ENCODE peak calls at places on chromosomes 11 and 22, in six cellular contexts. R is esophagus squamous epithelium, D is stomach, S is heart left ventricle, F is sigmoid colon, I is left ventricle myocardium inferior. Y is an unnamed sample. For H3K4me1, the result is how much of the 10 kb centered on the place peaks cover.

GRCh38 chr11:68649851-68650555 is 34.3 kb upstream of the GAL start:
- DNase-seq in R (no peak), D (no peak), S (no peak), F (no peak), I (no peak), Y (no peak)

GRCh38 chr11:102191832-102192231 is 81.6 kb downstream of the YAP1 start:
- DNase-seq in R (no peak), D (no peak), S (no peak), F (no peak), I (no peak), Y (no peak)

GRCh38 chr11:112961146-112961668 is at the start of gene NCAM1:
- DNase-seq in R (no peak), D (peak), S (peak), F (peak), I (peak), Y (peak)

GRCh38 chr11:78801161-78801884 is 226.7 kb upstream of the NARS2 start:
- DNase-seq in R (no peak), D (peak), S (peak), F (peak), I (no peak), Y (peak)

GRCh38 chr11:12177739-12178338 is 67.4 kb downstream of the MICAL2 start:
- DNase-seq in R (no peak), D (no peak), S (no peak), F (no peak), I (no peak), Y (no peak)

GRCh38 chr22:19395276-19395675 is 36.3 kb downstream of the HIRA start:
- DNase-seq in R (no peak), D (no peak), S (no peak), F (no peak), I (no peak), Y (no peak)

GRCh38 chr11:95035316-95035715 is 10.3 kb downstream of the KDM4E start:
- DNase-seq in R (no peak), D (no peak), S (no peak), F (no peak), I (no peak), Y (no peak)

GRCh38 chr11:126585388-126586302 is 230.2 kb downstream of the ST3GAL4 start:
- DNase-seq in R (no peak), D (peak), S (peak), F (peak), I (peak), Y (peak)

GRCh38 chr11:30546334-30546733 is 39.8 kb downstream of the MPPED2 start:
- DNase-seq in R (no peak), D (no peak), S (no peak), F (no peak), I (no peak), Y (no peak)

GRCh38 chr11:59207988-59208432 is 4.7 kb downstream of the MPEG1 start:
- DNase-seq in R (no peak), D (peak), S (peak), F (no peak), I (no peak), Y (no peak)

GRCh38 chr22:22161924-22162851 is 82.4 kb upstream of the VPREB1 start:
- DNase-seq in R (no peak), D (no peak), S (no peak), F (no peak), I (no peak), Y (no peak)

DNA sequence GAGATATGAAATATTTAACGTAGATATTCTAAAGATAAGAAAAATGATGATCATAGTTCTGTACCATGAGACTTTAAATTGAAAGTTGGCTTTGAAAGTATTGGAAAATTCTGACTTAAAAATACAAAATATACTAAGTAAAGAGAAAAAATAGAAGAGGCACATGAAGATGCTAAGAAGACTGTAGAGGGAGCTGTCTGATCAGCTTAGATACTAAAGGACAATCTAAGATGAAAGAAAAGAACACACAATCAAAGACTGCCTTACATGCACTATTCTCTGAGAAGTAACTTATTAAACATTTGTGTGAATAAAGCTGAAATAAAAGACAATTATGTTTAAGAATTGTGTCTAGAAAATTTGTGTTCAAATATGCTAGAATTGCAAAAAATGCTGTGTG is 55.1 kb downstream of the RBMXL2 start:
- DNase-seq in R (no peak), D (no peak), S (no peak), F (no peak), I (no peak), Y (no peak)
- TF ChIP-seq CTCF in R (no peak), D (no peak), S (peak), F (no peak), I (peak), Y (no peak)

GRCh38 chr22:48567213-48567975 is 1260.3 kb downstream of the BRD1 start:
- DNase-seq in R (no peak), D (no peak), S (peak), F (no peak), I (no peak), Y (no peak)
- H3K4me3 ChIP-seq in R (no peak), D (peak), S (no peak), F (no peak), I (no peak), Y (no peak)

GRCh38 chr11:1845095-1845429 is 6.3 kb downstream of the TNNI2 start:
- DNase-seq in R (no peak), D (no peak), S (no peak), F (no peak), I (no peak), Y (no peak)

GRCh38 chr11:1843796-1844195 is 5.0 kb downstream of the TNNI2 start:
- DNase-seq in R (no peak), D (no peak), S (no peak), F (no peak), I (no peak), Y (no peak)

GRCh38 chr11:1843098-1843473 is 4.3 kb downstream of the TNNI2 start:
- DNase-seq in R (no peak), D (no peak), S (no peak), F (no peak), I (no peak), Y (no peak)

GRCh38 chr11:1845571-1846452 is 7.0 kb downstream of the TNNI2 start:
- DNase-seq in R (no peak), D (no peak), S (no peak), F (no peak), I (no peak), Y (no peak)

DNA sequence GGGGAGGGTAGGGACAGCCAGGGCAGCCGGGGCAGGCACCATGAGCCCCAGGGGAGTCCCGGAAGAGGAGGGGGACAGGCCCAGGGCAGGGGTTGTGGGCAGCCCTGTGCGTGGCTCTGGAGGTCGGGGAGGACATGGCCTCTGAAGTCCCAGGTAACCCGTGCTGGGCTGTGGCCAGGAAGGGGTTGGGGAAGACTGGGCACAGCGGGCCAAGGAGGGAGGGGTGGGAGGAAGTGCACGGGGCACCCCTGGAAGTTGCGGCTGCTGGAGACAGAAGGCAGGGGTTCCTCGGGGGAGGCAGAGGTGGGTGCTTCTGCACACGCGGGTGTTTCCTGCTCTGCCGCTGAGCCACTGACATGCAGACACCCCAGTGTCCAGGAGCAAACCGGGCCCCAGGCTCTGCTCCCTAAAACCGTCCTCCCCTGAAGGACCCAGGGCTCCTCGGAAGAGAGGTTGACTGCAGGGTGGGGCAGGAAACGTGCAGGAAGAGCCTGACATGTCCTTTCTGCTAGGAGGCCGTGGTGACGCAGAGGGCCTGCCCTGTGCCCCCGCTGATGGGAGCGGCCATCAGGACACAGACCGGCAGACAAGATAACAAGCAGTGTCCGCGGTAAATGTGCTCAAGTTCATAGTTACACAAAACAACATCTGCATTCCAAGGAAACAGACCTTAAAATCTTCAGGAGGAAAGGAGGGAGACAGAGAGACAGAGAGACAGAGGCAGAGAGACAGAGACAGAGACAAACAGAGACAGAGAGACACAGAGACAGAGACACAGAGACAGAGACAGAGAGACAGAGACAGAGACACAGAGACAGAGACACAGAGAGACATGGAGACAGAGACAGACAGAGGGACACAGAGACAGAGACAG is 5.7 kb downstream of the TNNI2 start:
- DNase-seq in R (no peak), D (no peak), S (peak), F (no peak), I (peak), Y (no peak)
- H3K4me1 ChIP-seq in R (under half), D (under half), S (under half), F (under half), I (half or more), Y (under half)

DNA sequence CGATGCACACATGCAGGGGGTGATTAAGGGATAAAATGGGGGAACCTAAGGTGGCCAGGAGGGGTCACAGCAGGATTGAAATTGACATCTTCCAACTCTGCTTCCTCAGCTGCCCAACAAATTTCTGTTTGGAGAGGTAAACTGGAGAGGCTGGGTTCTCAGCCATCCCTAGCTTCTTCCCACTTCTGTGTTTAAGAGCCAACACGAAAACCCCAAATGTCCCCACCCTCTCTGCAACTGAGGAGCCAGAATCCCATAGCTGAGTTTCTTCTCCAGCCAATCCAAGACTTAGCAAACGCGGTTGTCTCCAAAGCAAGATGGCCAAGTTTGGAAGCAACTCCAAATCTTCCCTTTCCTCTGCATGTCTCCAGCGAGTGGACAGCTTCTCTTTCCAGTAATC is 539.1 kb downstream of the MIAT start:
- DNase-seq in R (no peak), D (no peak), S (no peak), F (no peak), I (no peak), Y (no peak)
- TF ChIP-seq CTCF in R (no peak), D (no peak), S (no peak), F (no peak), I (no peak), Y (no peak)

GRCh38 chr11:65430406-65431217 is 8.0 kb downstream of the NEAT1 start:
- DNase-seq in R (no peak), D (peak), S (no peak), F (peak), I (no peak), Y (no peak)

GRCh38 chr11:65431452-65432132 is 9.0 kb downstream of the NEAT1 start:
- DNase-seq in R (no peak), D (no peak), S (no peak), F (no peak), I (no peak), Y (no peak)

GRCh38 chr11:65433657-65434056 is 11.1 kb downstream of the NEAT1 start:
- DNase-seq in R (no peak), D (no peak), S (no peak), F (peak), I (no peak), Y (no peak)

GRCh38 chr11:65432686-65433582 is 10.3 kb downstream of the NEAT1 start:
- DNase-seq in R (no peak), D (no peak), S (no peak), F (no peak), I (no peak), Y (no peak)

GRCh38 chr11:65432133-65432650 is 9.6 kb downstream of the NEAT1 start:
- DNase-seq in R (no peak), D (no peak), S (no peak), F (no peak), I (no peak), Y (no peak)
- H3K4me3 ChIP-seq in R (peak), D (peak), S (peak), F (peak), I (peak), Y (peak)

Y was measured in gastrocnemius medialis.